ENCODE peak calls at places on chromosomes 7 and 10, in nine cellular contexts. One of them, this sample, is unnamed.

GRCh38 chr7:2313450-2314208 is 612 bp downstream of the SNX8 start:
- DNase-seq in ELR: peak; percentile 55
- DNase-seq in cardiac septum: peak; percentile 74
- DNase-seq in aorta: peak; percentile 83
- DNase-seq in EH: peak; percentile 41
- DNase-seq in PC-3: peak; percentile 2
- DNase-seq in HT1080: peak; percentile 29
- DNase-seq in WTC11: no peak
- DNase-seq in NCI-H1105 treated with DMSO at 0.1 percent for 48 hours: no peak
- DNase-seq in this sample: peak; percentile 45

GRCh38 chr10:114709966-114710365 is 51.9 kb upstream of the ABLIM1 start:
- DNase-seq in ELR: peak; percentile 49
- DNase-seq in cardiac septum: no peak
- DNase-seq in aorta: no peak
- DNase-seq in EH: peak; percentile 21
- DNase-seq in PC-3: peak; percentile 35
- DNase-seq in HT1080: no peak
- DNase-seq in WTC11: no peak
- DNase-seq in NCI-H1105 treated with DMSO at 0.1 percent for 48 hours: no peak
- DNase-seq in this sample: peak; percentile 79

GRCh38 chr10:69425513-69426298 is 9.0 kb upstream of the TACR2 start:
- DNase-seq in ELR: no peak
- DNase-seq in cardiac septum: no peak
- DNase-seq in aorta: no peak
- DNase-seq in EH: no peak
- DNase-seq in PC-3: peak; percentile 89
- DNase-seq in HT1080: no peak
- DNase-seq in WTC11: no peak
- DNase-seq in NCI-H1105 treated with DMSO at 0.1 percent for 48 hours: no peak
- DNase-seq in this sample: no peak

GRCh38 chr10:123746016-123746415 is 79.9 kb downstream of the GPR26 start:
- DNase-seq in ELR: no peak
- DNase-seq in cardiac septum: no peak
- DNase-seq in aorta: no peak
- DNase-seq in EH: no peak
- DNase-seq in PC-3: no peak
- DNase-seq in HT1080: no peak
- DNase-seq in WTC11: no peak
- DNase-seq in NCI-H1105 treated with DMSO at 0.1 percent for 48 hours: no peak
- DNase-seq in this sample: no peak

GRCh38 chr7:158057446-158057845 is 530.2 kb downstream of the PTPRN2 start:
- DNase-seq in ELR: no peak
- DNase-seq in cardiac septum: peak; percentile 35
- DNase-seq in aorta: peak; percentile 38
- DNase-seq in EH: no peak
- DNase-seq in PC-3: no peak
- DNase-seq in HT1080: no peak
- DNase-seq in WTC11: no peak
- DNase-seq in NCI-H1105 treated with DMSO at 0.1 percent for 48 hours: no peak
- DNase-seq in this sample: no peak

GRCh38 chr7:7732566-7733290 is 14.3 kb upstream of the RPA3 start:
- DNase-seq in ELR: no peak
- DNase-seq in cardiac septum: no peak
- DNase-seq in aorta: no peak
- DNase-seq in EH: peak; percentile 82
- DNase-seq in PC-3: peak; percentile 42
- DNase-seq in HT1080: no peak
- DNase-seq in WTC11: no peak
- DNase-seq in NCI-H1105 treated with DMSO at 0.1 percent for 48 hours: no peak
- DNase-seq in this sample: peak; percentile 68

GRCh38 chr7:27112960-27113949 is 10.8 kb upstream of the HOXA2 start:
- DNase-seq in ELR: peak; percentile 22
- DNase-seq in cardiac septum: no peak
- DNase-seq in aorta: peak; percentile 85
- DNase-seq in EH: no peak
- DNase-seq in PC-3: peak; percentile 84
- DNase-seq in HT1080: no peak
- DNase-seq in WTC11: peak; percentile 61
- DNase-seq in NCI-H1105 treated with DMSO at 0.1 percent for 48 hours: peak; percentile 5
- DNase-seq in this sample: no peak

GRCh38 chr7:90772410-90772809 is 176.3 kb downstream of the CDK14 start:
- DNase-seq in ELR: no peak
- DNase-seq in cardiac septum: no peak
- DNase-seq in aorta: no peak
- DNase-seq in EH: no peak
- DNase-seq in PC-3: no peak
- DNase-seq in HT1080: no peak
- DNase-seq in WTC11: no peak
- DNase-seq in NCI-H1105 treated with DMSO at 0.1 percent for 48 hours: no peak
- DNase-seq in this sample: no peak

GRCh38 chr10:86048571-86048970 is 318.0 kb downstream of the GRID1 start:
- DNase-seq in ELR: no peak
- DNase-seq in cardiac septum: peak; percentile 10
- DNase-seq in aorta: no peak
- DNase-seq in EH: no peak
- DNase-seq in PC-3: no peak
- DNase-seq in HT1080: no peak
- DNase-seq in WTC11: no peak
- DNase-seq in NCI-H1105 treated with DMSO at 0.1 percent for 48 hours: no peak
- DNase-seq in this sample: no peak

GRCh38 chr10:98858525-98858924 is 377.1 kb downstream of the HPSE2 start:
- DNase-seq in ELR: peak; percentile 25
- DNase-seq in cardiac septum: no peak
- DNase-seq in aorta: no peak
- DNase-seq in EH: no peak
- DNase-seq in PC-3: peak; percentile 37
- DNase-seq in HT1080: no peak
- DNase-seq in WTC11: peak; percentile 13
- DNase-seq in NCI-H1105 treated with DMSO at 0.1 percent for 48 hours: no peak
- DNase-seq in this sample: peak; percentile 41

GRCh38 chr7:117401293-117402002 is 25.8 kb downstream of the ASZ1 start:
- DNase-seq in ELR: peak; percentile 26
- DNase-seq in cardiac septum: no peak
- DNase-seq in aorta: no peak
- DNase-seq in EH: peak; percentile 4
- DNase-seq in PC-3: peak; percentile 31
- DNase-seq in HT1080: peak; percentile 4
- DNase-seq in WTC11: no peak
- DNase-seq in NCI-H1105 treated with DMSO at 0.1 percent for 48 hours: no peak
- DNase-seq in this sample: no peak

GRCh38 chr7:42414028-42414427 is 177.0 kb upstream of the GLI3 start:
- DNase-seq in ELR: peak; percentile 10
- DNase-seq in cardiac septum: no peak
- DNase-seq in aorta: no peak
- DNase-seq in EH: peak; percentile 14
- DNase-seq in PC-3: peak; percentile 67
- DNase-seq in HT1080: peak; percentile 23
- DNase-seq in WTC11: no peak
- DNase-seq in NCI-H1105 treated with DMSO at 0.1 percent for 48 hours: no peak
- DNase-seq in this sample: no peak

GRCh38 chr7:6228865-6229264 is 43.6 kb downstream of the CYTH3 start:
- DNase-seq in ELR: peak; percentile 23
- DNase-seq in cardiac septum: no peak
- DNase-seq in aorta: no peak
- DNase-seq in EH: peak; percentile 54
- DNase-seq in PC-3: no peak
- DNase-seq in HT1080: no peak
- DNase-seq in WTC11: no peak
- DNase-seq in NCI-H1105 treated with DMSO at 0.1 percent for 48 hours: no peak
- DNase-seq in this sample: peak; percentile 86

GRCh38 chr10:101840102-101840684 is 3.4 kb downstream of the KCNIP2 start:
- DNase-seq in ELR: peak; percentile 41
- DNase-seq in cardiac septum: no peak
- DNase-seq in aorta: no peak
- DNase-seq in EH: peak; percentile 45
- DNase-seq in PC-3: no peak
- DNase-seq in HT1080: no peak
- DNase-seq in WTC11: peak; percentile 47
- DNase-seq in NCI-H1105 treated with DMSO at 0.1 percent for 48 hours: peak; percentile 23
- DNase-seq in this sample: peak; percentile 63

This sample was measured in foreskin fibroblast.